ENCODE peak calls at places on chromosomes 2 and 18, in eight cellular contexts. O is HL-60, F is T-cell, J is NCI-H748 treated with DMSO at 0.1 percent for 48 hours, K is NCI-H1436, E is cortex of kidney, B is lung, Q is HTR-8/SVneo. U is an unnamed sample.
A peak's percentile ranks its signal among the peaks of the same experiment; 100 is the strongest.

GRCh38 chr2:10091182-10091932 is 11.1 kb upstream of the CYS1 start:
- DNase-seq in F (peak; percentile 5), J (no peak), E (no peak), B (no peak), K (no peak), O (peak; percentile 36), Q (no peak), U (no peak)

GRCh38 chr2:65369980-65370379 is 62.4 kb downstream of the SPRED2 start:
- DNase-seq in Q (no peak), F (no peak), B (no peak), O (no peak), K (no peak), J (no peak), E (no peak), U (no peak)

GRCh38 chr2:152335851-152336102 is 803 bp downstream of the FMNL2 start:
- DNase-seq in J (no peak), Q (no peak), E (no peak), O (no peak), F (no peak), B (no peak), K (no peak), U (no peak)

GRCh38 chr2:140836826-140837225 is 1294.0 kb downstream of the LRP1B start:
- DNase-seq in K (no peak), J (no peak), Q (no peak), O (no peak), F (no peak), B (no peak), E (no peak), U (no peak)

GRCh38 chr2:97928591-97928990 is 67.2 kb downstream of the TMEM131 start:
- DNase-seq in B (no peak), E (no peak), K (no peak), F (no peak), Q (no peak), O (no peak), J (no peak), U (no peak)

GRCh38 chr2:191462370-191462769 is 215.6 kb upstream of the NABP1 start:
- DNase-seq in O (no peak), Q (no peak), B (no peak), F (no peak), J (no peak), K (no peak), E (no peak), U (peak; percentile 82)

GRCh38 chr2:154452906-154453493 is 245.5 kb upstream of the KCNJ3 start:
- DNase-seq in Q (peak; percentile 6), E (no peak), O (no peak), B (no peak), K (no peak), J (peak; percentile 84), F (no peak), U (peak; percentile 52)

GRCh38 chr2:128735296-128735960 is 416.8 kb upstream of the HS6ST1 start:
- DNase-seq in K (no peak), F (no peak), Q (no peak), O (no peak), E (no peak), B (no peak), J (no peak), U (no peak)

GRCh38 chr2:142112648-142113278 is 18.1 kb downstream of the LRP1B start:
- DNase-seq in F (no peak), K (no peak), E (no peak), J (no peak), O (no peak), B (no peak), Q (peak; percentile 5), U (no peak)

GRCh38 chr2:106078091-106078490 is 116.0 kb downstream of the UXS1 start:
- DNase-seq in K (no peak), E (no peak), Q (no peak), O (no peak), J (no peak), F (no peak), B (no peak), U (no peak)

GRCh38 chr18:10416020-10416419 is 38.4 kb upstream of the APCDD1 start:
- DNase-seq in F (no peak), E (no peak), K (no peak), O (no peak), J (no peak), Q (no peak), B (peak; percentile 22), U (peak; percentile 9)

GRCh38 chr2:100615886-100616285 is 53.1 kb downstream of the PDCL3 start:
- DNase-seq in K (no peak), J (no peak), Q (no peak), O (no peak), F (no peak), B (no peak), E (no peak), U (no peak)

GRCh38 chr2:39547811-39548719 is 111.0 kb upstream of the MAP4K3 start:
- DNase-seq in O (no peak), K (no peak), F (no peak), B (no peak), Q (no peak), E (no peak), J (no peak), U (no peak)

GRCh38 chr2:156536534-156536933 is 100.4 kb downstream of the GPD2 start:
- DNase-seq in O (no peak), Q (no peak), J (no peak), F (no peak), K (no peak), B (no peak), E (no peak), U (no peak)

GRCh38 chr2:152573168-152573567 is 144.1 kb downstream of the PRPF40A start:
- DNase-seq in O (peak; percentile 41), Q (peak; percentile 62), K (no peak), J (no peak), F (no peak), E (no peak), B (no peak), U (no peak)

GRCh38 chr2:71682341-71682740 is 229.0 kb downstream of the DYSF start:
- DNase-seq in Q (no peak), B (no peak), O (no peak), F (no peak), E (no peak), K (no peak), J (no peak), U (no peak)

GRCh38 chr2:119739580-119740255 is 20.0 kb upstream of the PTPN4 start:
- DNase-seq in Q (no peak), O (no peak), J (no peak), K (no peak), F (no peak), E (no peak), B (no peak), U (no peak)

GRCh38 chr2:222304737-222305509 is 6.1 kb upstream of the PAX3 start:
- DNase-seq in O (no peak), E (no peak), B (no peak), Q (no peak), J (peak; percentile 14), K (no peak), F (no peak), U (no peak)

GRCh38 chr2:217835931-217836881 is 166.6 kb downstream of the TNS1 start:
- DNase-seq in B (no peak), F (no peak), Q (no peak), E (no peak), O (peak; percentile 54), K (no peak), J (no peak), U (no peak)

GRCh38 chr2:230282936-230283335 is 44.1 kb upstream of the SP140L start:
- DNase-seq in E (no peak), K (no peak), O (no peak), B (no peak), F (no peak), J (no peak), Q (no peak), U (no peak)

GRCh38 chr2:236743623-236744280 is 174.1 kb downstream of the ACKR3 start:
- DNase-seq in O (no peak), K (no peak), B (no peak), F (no peak), J (no peak), E (no peak), Q (no peak), U (no peak)

GRCh38 chr2:233468746-233469110 is 97.9 kb downstream of the USP40 start:
- DNase-seq in K (no peak), E (no peak), O (no peak), Q (no peak), F (no peak), J (no peak), B (no peak), U (no peak)

GRCh38 chr2:217430916-217431576 is 571.2 kb upstream of the TNP1 start:
- DNase-seq in B (no peak), F (no peak), O (no peak), J (no peak), E (no peak), K (no peak), Q (no peak), U (no peak)

GRCh38 chr2:98514879-98515570 is 70.4 kb downstream of the INPP4A start:
- DNase-seq in K (no peak), B (no peak), J (no peak), O (no peak), F (no peak), Q (peak; percentile 43), E (no peak), U (no peak)

GRCh38 chr18:56468379-56468778 is 170.0 kb downstream of the TXNL1 start:
- DNase-seq in Q (no peak), E (no peak), B (no peak), O (peak; percentile 82), F (no peak), J (no peak), K (no peak), U (no peak)

GRCh38 chr18:45166341-45167108 is 448.8 kb upstream of the SLC14A2 start:
- DNase-seq in J (no peak), K (no peak), E (no peak), O (no peak), Q (no peak), B (no peak), F (no peak), U (no peak)

GRCh38 chr18:22559414-22560282 is 141.9 kb upstream of the CTAGE1 start:
- DNase-seq in K (no peak), O (no peak), Q (peak; percentile 53), J (peak; percentile 8), E (no peak), F (peak; percentile 2), B (peak; percentile 56), U (peak; percentile 33)

GRCh38 chr2:27723372-27724144 is 48.0 kb upstream of the MRPL33 start:
- DNase-seq in J (no peak), O (peak; percentile 36), E (no peak), F (no peak), B (peak; percentile 71), K (peak; percentile 76), Q (peak; percentile 82), U (no peak)

GRCh38 chr2:141766225-141766624 is 364.6 kb downstream of the LRP1B start:
- DNase-seq in F (no peak), E (no peak), K (peak; percentile 61), J (no peak), B (no peak), O (no peak), Q (no peak), U (no peak)

GRCh38 chr2:25419678-25420242 is 78.0 kb upstream of the DNMT3A start:
- DNase-seq in B (no peak), J (no peak), O (peak; percentile 17), E (no peak), K (no peak), F (no peak), Q (no peak), U (no peak)

GRCh38 chr2:216536725-216537124 is 38.1 kb downstream of the RPL37A start:
- DNase-seq in J (no peak), F (no peak), K (no peak), Q (no peak), E (no peak), O (no peak), B (no peak), U (no peak)

U was measured in NCI-H526.